ENCODE peak calls at places on chromosome 1, in six cellular contexts. One of them, this sample, is unnamed.

GRCh38 chr1:43933386-43934278 is at the start of gene ARTN:
- DNase-seq in PC-3: peak; percentile 73
- DNase-seq in GM23248: peak; percentile 66
- DNase-seq in MM.1S: no peak
- DNase-seq in OCI-LY7: no peak
- DNase-seq in GM23338: peak; percentile 92
- DNase-seq in this sample: peak; percentile 58

GRCh38 chr1:59139396-59139795 is 157.5 kb upstream of the FGGY start:
- DNase-seq in GM23248: no peak
- DNase-seq in OCI-LY7: no peak
- DNase-seq in GM23338: no peak
- DNase-seq in PC-3: peak; percentile 92
- DNase-seq in MM.1S: no peak
- DNase-seq in this sample: peak; percentile 73

GRCh38 chr1:99629164-99629563 is 16.7 kb upstream of the PALMD start:
- DNase-seq in PC-3: no peak
- DNase-seq in OCI-LY7: no peak
- DNase-seq in MM.1S: no peak
- DNase-seq in GM23248: no peak
- DNase-seq in GM23338: no peak
- DNase-seq in this sample: no peak

GRCh38 chr1:7013833-7014639 is 228.8 kb downstream of the CAMTA1 start:
- DNase-seq in OCI-LY7: no peak
- DNase-seq in MM.1S: no peak
- DNase-seq in GM23338: no peak
- DNase-seq in PC-3: no peak
- DNase-seq in GM23248: no peak
- DNase-seq in this sample: no peak

GRCh38 chr1:84583648-84584047 is 9.4 kb upstream of the CTBS start:
- DNase-seq in GM23338: no peak
- DNase-seq in OCI-LY7: no peak
- DNase-seq in PC-3: no peak
- DNase-seq in MM.1S: peak; percentile 34
- DNase-seq in GM23248: no peak
- DNase-seq in this sample: no peak

GRCh38 chr1:115669002-115669673 is 27.4 kb downstream of the VANGL1 start:
- DNase-seq in PC-3: peak; percentile 96
- DNase-seq in GM23338: no peak
- DNase-seq in MM.1S: no peak
- DNase-seq in GM23248: peak; percentile 78
- DNase-seq in OCI-LY7: no peak
- DNase-seq in this sample: no peak

GRCh38 chr1:233107130-233107529 is 156.7 kb downstream of the NTPCR start:
- DNase-seq in OCI-LY7: no peak
- DNase-seq in GM23248: peak; percentile 20
- DNase-seq in GM23338: no peak
- DNase-seq in MM.1S: no peak
- DNase-seq in PC-3: no peak
- DNase-seq in this sample: no peak

GRCh38 chr1:75575837-75576236 is 35.1 kb downstream of the SLC44A5 start:
- DNase-seq in PC-3: no peak
- DNase-seq in OCI-LY7: no peak
- DNase-seq in GM23248: no peak
- DNase-seq in MM.1S: no peak
- DNase-seq in GM23338: no peak
- DNase-seq in this sample: no peak

GRCh38 chr1:24503870-24504523 is 1.4 kb downstream of the RCAN3 start:
- DNase-seq in OCI-LY7: no peak
- DNase-seq in MM.1S: no peak
- DNase-seq in GM23338: no peak
- DNase-seq in PC-3: peak; percentile 5
- DNase-seq in GM23248: no peak
- DNase-seq in this sample: no peak

GRCh38 chr1:198935371-198935921 is 296.6 kb downstream of the PTPRC start:
- DNase-seq in OCI-LY7: peak; percentile 87
- DNase-seq in GM23248: peak; percentile 90
- DNase-seq in GM23338: peak; percentile 16
- DNase-seq in PC-3: peak; percentile 96
- DNase-seq in MM.1S: no peak
- DNase-seq in this sample: peak; percentile 96

GRCh38 chr1:198936371-198937083 is 297.7 kb downstream of the PTPRC start:
- DNase-seq in GM23248: peak; percentile 68
- DNase-seq in OCI-LY7: peak; percentile 31
- DNase-seq in GM23338: no peak
- DNase-seq in MM.1S: no peak
- DNase-seq in PC-3: no peak
- DNase-seq in this sample: peak; percentile 32

GRCh38 chr1:198933506-198933905 is 294.7 kb downstream of the PTPRC start:
- DNase-seq in OCI-LY7: no peak
- DNase-seq in MM.1S: no peak
- DNase-seq in PC-3: no peak
- DNase-seq in GM23338: no peak
- DNase-seq in GM23248: no peak
- DNase-seq in this sample: no peak

GRCh38 chr1:198934414-198934813 is 295.6 kb downstream of the PTPRC start:
- DNase-seq in OCI-LY7: no peak
- DNase-seq in GM23248: no peak
- DNase-seq in MM.1S: no peak
- DNase-seq in GM23338: no peak
- DNase-seq in PC-3: no peak
- DNase-seq in this sample: no peak

GRCh38 chr1:198934901-198935301 is 296.1 kb downstream of the PTPRC start:
- DNase-seq in PC-3: peak; percentile 36
- DNase-seq in MM.1S: no peak
- DNase-seq in GM23338: no peak
- DNase-seq in OCI-LY7: peak; percentile 70
- DNase-seq in GM23248: peak; percentile 38
- DNase-seq in this sample: no peak
- TF ChIP-seq EZH2phosphoT487 in PC-3: no peak
- TF ChIP-seq EZH2phosphoT487 in MM.1S: no peak
- TF ChIP-seq EZH2phosphoT487 in GM23338: no peak
- TF ChIP-seq EZH2phosphoT487 in OCI-LY7: no peak
- TF ChIP-seq EZH2phosphoT487 in GM23248: no peak
- TF ChIP-seq EZH2phosphoT487 in this sample: no peak

GRCh38 chr1:156657971-156658319 is 16.0 kb downstream of the BCAN start:
- DNase-seq in OCI-LY7: no peak
- DNase-seq in PC-3: no peak
- DNase-seq in MM.1S: peak; percentile 37
- DNase-seq in GM23248: no peak
- DNase-seq in GM23338: no peak
- DNase-seq in this sample: no peak
- H3K4me2 ChIP-seq in OCI-LY7: peak overlapping the region; percentile 10
- H3K4me2 ChIP-seq in PC-3: peak overlapping the region; percentile 64
- H3K4me2 ChIP-seq in MM.1S: peak overlapping the region; percentile 76
- H3K4me2 ChIP-seq in GM23248: no peak overlapping the region
- H3K4me2 ChIP-seq in GM23338: peak overlapping the region; percentile 84
- H3K4me2 ChIP-seq in this sample: peak overlapping the region; percentile 91

GRCh38 chr1:14637233-14637632 is 38.7 kb downstream of the KAZN start:
- DNase-seq in MM.1S: no peak
- DNase-seq in GM23248: no peak
- DNase-seq in GM23338: no peak
- DNase-seq in OCI-LY7: no peak
- DNase-seq in PC-3: no peak
- DNase-seq in this sample: no peak
- H3K9me2 ChIP-seq in MM.1S: no peaks in the 10 kb centered on the region
- H3K9me2 ChIP-seq in GM23248: no peaks in the 10 kb centered on the region
- H3K9me2 ChIP-seq in GM23338: no peaks in the 10 kb centered on the region
- H3K9me2 ChIP-seq in OCI-LY7: no peaks in the 10 kb centered on the region
- H3K9me2 ChIP-seq in PC-3: no peaks in the 10 kb centered on the region
- H3K9me2 ChIP-seq in this sample: no peaks in the 10 kb centered on the region

DNA sequence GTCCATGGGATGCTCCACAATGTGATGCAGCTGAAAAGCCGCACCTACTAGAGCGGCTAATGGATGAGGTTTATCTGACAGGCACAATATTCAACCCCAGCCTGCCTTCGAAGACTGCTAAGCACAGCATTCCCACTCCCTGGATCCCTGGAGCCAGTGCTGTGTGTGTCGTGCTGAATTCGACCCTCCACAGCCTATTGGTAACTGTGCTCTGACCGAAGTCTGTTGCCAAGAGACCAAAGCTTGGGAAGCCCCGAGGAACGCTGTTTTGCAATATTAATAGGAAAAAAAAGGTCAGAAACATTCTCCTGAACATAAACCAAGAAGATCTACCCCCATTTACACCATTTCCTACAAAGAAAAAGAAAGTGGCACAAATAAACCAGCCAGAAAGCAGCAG is 57.3 kb upstream of the PUM1 start:
- DNase-seq in GM23338: no peak
- DNase-seq in MM.1S: no peak
- DNase-seq in OCI-LY7: no peak
- DNase-seq in PC-3: no peak
- DNase-seq in GM23248: peak; percentile 18
- DNase-seq in this sample: peak; percentile 26
- TF ChIP-seq EZH2phosphoT487 in GM23338: no peak
- TF ChIP-seq EZH2phosphoT487 in MM.1S: no peak
- TF ChIP-seq EZH2phosphoT487 in OCI-LY7: no peak
- TF ChIP-seq EZH2phosphoT487 in PC-3: no peak
- TF ChIP-seq EZH2phosphoT487 in GM23248: no peak
- TF ChIP-seq EZH2phosphoT487 in this sample: no peak

GRCh38 chr1:215423288-215423687 is 143.8 kb upstream of the KCTD3 start:
- DNase-seq in GM23248: no peak
- DNase-seq in GM23338: no peak
- DNase-seq in MM.1S: no peak
- DNase-seq in PC-3: no peak
- DNase-seq in OCI-LY7: no peak
- DNase-seq in this sample: no peak

GRCh38 chr1:215425135-215425534 is 142.0 kb upstream of the KCTD3 start:
- DNase-seq in PC-3: no peak
- DNase-seq in OCI-LY7: no peak
- DNase-seq in MM.1S: no peak
- DNase-seq in GM23338: no peak
- DNase-seq in GM23248: no peak
- DNase-seq in this sample: no peak

GRCh38 chr1:215418876-215419442 is 148.1 kb upstream of the KCTD3 start:
- DNase-seq in GM23338: peak; percentile 33
- DNase-seq in MM.1S: no peak
- DNase-seq in OCI-LY7: no peak
- DNase-seq in PC-3: peak; percentile 25
- DNase-seq in GM23248: no peak
- DNase-seq in this sample: no peak

GRCh38 chr1:215426101-215426500 is 141.0 kb upstream of the KCTD3 start:
- DNase-seq in OCI-LY7: no peak
- DNase-seq in GM23338: no peak
- DNase-seq in PC-3: peak; percentile 84
- DNase-seq in GM23248: no peak
- DNase-seq in MM.1S: no peak
- DNase-seq in this sample: no peak

DNA sequence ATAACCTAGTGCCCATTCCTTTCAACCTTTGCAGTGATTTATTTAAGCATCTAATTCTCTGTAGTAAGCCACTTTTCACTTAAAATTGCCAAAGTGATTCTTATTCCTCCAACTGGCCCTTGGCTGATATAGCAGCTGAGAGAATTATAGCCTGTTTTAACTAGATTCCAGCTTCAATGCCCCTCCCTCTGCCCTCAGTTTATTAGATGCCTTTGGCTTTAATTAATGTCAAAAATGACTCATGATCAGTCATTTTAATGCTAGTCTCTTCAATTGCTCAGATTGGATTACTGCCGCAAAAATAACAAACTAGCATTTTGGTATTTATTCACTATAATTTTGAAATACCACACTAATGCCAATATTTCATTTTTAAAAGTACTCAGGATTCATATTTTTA is 145.3 kb upstream of the KCTD3 start:
- DNase-seq in GM23338: no peak
- DNase-seq in PC-3: peak; percentile 88
- DNase-seq in GM23248: peak; percentile 18
- DNase-seq in OCI-LY7: no peak
- DNase-seq in MM.1S: no peak
- DNase-seq in this sample: no peak
- H3K4me2 ChIP-seq in GM23338: no peak overlapping the region
- H3K4me2 ChIP-seq in PC-3: peak overlapping the region; percentile 5
- H3K4me2 ChIP-seq in GM23248: no peak overlapping the region
- H3K4me2 ChIP-seq in OCI-LY7: no peak overlapping the region
- H3K4me2 ChIP-seq in MM.1S: no peak overlapping the region
- H3K4me2 ChIP-seq in this sample: no peak overlapping the region

GRCh38 chr1:8752921-8753713 is 64.3 kb downstream of the RERE start:
- DNase-seq in MM.1S: no peak
- DNase-seq in GM23248: peak; percentile 16
- DNase-seq in PC-3: no peak
- DNase-seq in OCI-LY7: no peak
- DNase-seq in GM23338: no peak
- DNase-seq in this sample: no peak

GRCh38 chr1:8747879-8748825 is 69.3 kb downstream of the RERE start:
- DNase-seq in OCI-LY7: no peak
- DNase-seq in GM23338: no peak
- DNase-seq in GM23248: no peak
- DNase-seq in PC-3: peak; percentile 19
- DNase-seq in MM.1S: no peak
- DNase-seq in this sample: no peak

GRCh38 chr1:8752411-8752810 is 65.0 kb downstream of the RERE start:
- DNase-seq in OCI-LY7: no peak
- DNase-seq in GM23248: no peak
- DNase-seq in GM23338: no peak
- DNase-seq in MM.1S: no peak
- DNase-seq in PC-3: no peak
- DNase-seq in this sample: no peak

GRCh38 chr1:8754993-8755392 is 62.4 kb downstream of the RERE start:
- DNase-seq in OCI-LY7: peak; percentile 26
- DNase-seq in PC-3: no peak
- DNase-seq in GM23248: no peak
- DNase-seq in MM.1S: no peak
- DNase-seq in GM23338: peak; percentile 46
- DNase-seq in this sample: no peak

DNA sequence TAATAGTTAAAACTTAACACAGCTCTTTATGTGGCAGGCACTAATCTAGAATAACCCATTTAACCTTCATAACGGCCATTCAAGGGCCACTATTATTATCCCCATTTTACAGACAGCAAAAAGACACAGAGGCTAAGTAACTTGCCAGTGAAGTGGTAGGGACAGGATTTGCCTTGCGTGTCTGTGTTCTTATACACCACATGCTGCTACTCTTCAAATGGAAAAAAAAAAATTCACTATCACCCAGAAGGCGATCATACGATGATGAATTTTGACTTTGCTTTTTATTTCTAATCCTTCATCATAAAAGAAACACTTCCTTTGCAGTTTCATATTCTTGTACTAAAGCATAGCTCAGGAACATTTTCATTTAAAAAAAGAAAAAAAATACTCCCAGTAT is 65.5 kb downstream of the RERE start:
- DNase-seq in MM.1S: no peak
- DNase-seq in PC-3: no peak
- DNase-seq in GM23338: no peak
- DNase-seq in GM23248: no peak
- DNase-seq in OCI-LY7: no peak
- DNase-seq in this sample: no peak
- H3K9me2 ChIP-seq in MM.1S: no peaks in the 10 kb centered on the region
- H3K9me2 ChIP-seq in PC-3: no peaks in the 10 kb centered on the region
- H3K9me2 ChIP-seq in GM23338: no peaks in the 10 kb centered on the region
- H3K9me2 ChIP-seq in GM23248: no peaks in the 10 kb centered on the region
- H3K9me2 ChIP-seq in OCI-LY7: no peaks in the 10 kb centered on the region
- H3K9me2 ChIP-seq in this sample: no peaks in the 10 kb centered on the region

DNA sequence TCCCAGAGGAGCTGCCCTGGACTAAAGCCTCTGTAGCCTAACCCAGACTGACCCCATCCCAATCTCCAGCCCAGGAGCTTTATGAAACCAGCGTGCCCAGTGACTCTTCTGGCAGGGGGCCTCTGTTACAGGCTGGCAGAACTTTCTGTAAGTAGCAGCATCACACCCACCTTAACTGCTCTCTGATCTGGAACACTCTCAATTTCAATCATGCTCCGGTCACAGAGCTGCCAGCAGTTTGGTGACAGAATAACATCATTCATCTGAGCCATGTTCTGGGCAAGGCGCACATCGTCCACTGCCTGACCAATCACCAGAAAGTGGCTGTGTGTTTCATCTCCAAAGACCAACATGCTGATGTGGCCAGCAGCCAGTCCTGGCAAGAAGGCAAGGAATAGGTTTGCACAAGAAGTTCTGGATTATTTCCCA is 14.7 kb downstream of the ADCY10 start:
- DNase-seq in GM23248: peak; percentile 70
- DNase-seq in PC-3: no peak
- DNase-seq in OCI-LY7: no peak
- DNase-seq in MM.1S: no peak
- DNase-seq in GM23338: no peak
- DNase-seq in this sample: no peak
- TF ChIP-seq EZH2phosphoT487 in GM23248: no peak
- TF ChIP-seq EZH2phosphoT487 in PC-3: no peak
- TF ChIP-seq EZH2phosphoT487 in OCI-LY7: no peak
- TF ChIP-seq EZH2phosphoT487 in MM.1S: no peak
- TF ChIP-seq EZH2phosphoT487 in GM23338: no peak
- TF ChIP-seq EZH2phosphoT487 in this sample: no peak

This sample was measured in hepatocyte.